ENCODE peak calls at places on chromosomes 5 and 9, in eight cellular contexts. One of them, this sample, is unnamed.

GRCh38 chr9:129422843-129423700 is 197.8 kb downstream of the C9orf50 start:
- DNase-seq in endothelial cell: no peak
- DNase-seq in progenitor cell of endocrine pancreas: no peak
- DNase-seq in heart right ventricle: no peak
- DNase-seq in GM12864: no peak
- DNase-seq in brain microvascular endothelial cell: no peak
- DNase-seq in RWPE2: no peak
- DNase-seq in Calu3: no peak
- DNase-seq in this sample: no peak

GRCh38 chr9:110996436-110997224 is 41.6 kb downstream of the LPAR1 start:
- DNase-seq in progenitor cell of endocrine pancreas: no peak
- DNase-seq in RWPE2: no peak
- DNase-seq in GM12864: no peak
- DNase-seq in heart right ventricle: no peak
- DNase-seq in Calu3: no peak
- DNase-seq in endothelial cell: no peak
- DNase-seq in brain microvascular endothelial cell: no peak
- DNase-seq in this sample: no peak

GRCh38 chr5:139908749-139909148 is 113.1 kb downstream of the PSD2 start:
- DNase-seq in progenitor cell of endocrine pancreas: no peak
- DNase-seq in GM12864: no peak
- DNase-seq in heart right ventricle: no peak
- DNase-seq in Calu3: peak
- DNase-seq in endothelial cell: no peak
- DNase-seq in brain microvascular endothelial cell: no peak
- DNase-seq in RWPE2: no peak
- DNase-seq in this sample: no peak

GRCh38 chr5:74560245-74560644 is 80.3 kb downstream of the ENC1 start:
- DNase-seq in heart right ventricle: no peak
- DNase-seq in brain microvascular endothelial cell: no peak
- DNase-seq in GM12864: no peak
- DNase-seq in endothelial cell: no peak
- DNase-seq in progenitor cell of endocrine pancreas: no peak
- DNase-seq in RWPE2: no peak
- DNase-seq in Calu3: no peak
- DNase-seq in this sample: no peak

GRCh38 chr9:86488794-86489193 is 134.6 kb upstream of the TUT7 start:
- DNase-seq in progenitor cell of endocrine pancreas: no peak
- DNase-seq in endothelial cell: no peak
- DNase-seq in brain microvascular endothelial cell: no peak
- DNase-seq in RWPE2: no peak
- DNase-seq in GM12864: no peak
- DNase-seq in Calu3: no peak
- DNase-seq in heart right ventricle: no peak
- DNase-seq in this sample: no peak

GRCh38 chr5:151911011-151911410 is 13.6 kb downstream of the GLRA1 start:
- DNase-seq in GM12864: no peak
- DNase-seq in endothelial cell: no peak
- DNase-seq in RWPE2: no peak
- DNase-seq in Calu3: no peak
- DNase-seq in heart right ventricle: no peak
- DNase-seq in brain microvascular endothelial cell: no peak
- DNase-seq in progenitor cell of endocrine pancreas: no peak
- DNase-seq in this sample: no peak

GRCh38 chr5:132024789-132025402 is 13.4 kb upstream of the ACSL6 start:
- DNase-seq in progenitor cell of endocrine pancreas: no peak
- DNase-seq in heart right ventricle: no peak
- DNase-seq in Calu3: no peak
- DNase-seq in GM12864: no peak
- DNase-seq in endothelial cell: no peak
- DNase-seq in brain microvascular endothelial cell: no peak
- DNase-seq in RWPE2: no peak
- DNase-seq in this sample: no peak

GRCh38 chr9:136899196-136899595 is 12.9 kb downstream of the TRAF2 start:
- DNase-seq in heart right ventricle: no peak
- DNase-seq in RWPE2: no peak
- DNase-seq in progenitor cell of endocrine pancreas: no peak
- DNase-seq in GM12864: peak
- DNase-seq in brain microvascular endothelial cell: no peak
- DNase-seq in endothelial cell: no peak
- DNase-seq in Calu3: no peak
- DNase-seq in this sample: no peak

GRCh38 chr5:144156767-144157171 is 13.7 kb downstream of the YIPF5 start:
- DNase-seq in brain microvascular endothelial cell: no peak
- DNase-seq in endothelial cell: no peak
- DNase-seq in heart right ventricle: no peak
- DNase-seq in Calu3: no peak
- DNase-seq in progenitor cell of endocrine pancreas: no peak
- DNase-seq in GM12864: no peak
- DNase-seq in RWPE2: no peak
- DNase-seq in this sample: no peak

GRCh38 chr9:17204611-17205165 is 69.8 kb downstream of the CNTLN start:
- DNase-seq in Calu3: no peak
- DNase-seq in GM12864: no peak
- DNase-seq in endothelial cell: no peak
- DNase-seq in brain microvascular endothelial cell: no peak
- DNase-seq in progenitor cell of endocrine pancreas: no peak
- DNase-seq in heart right ventricle: no peak
- DNase-seq in RWPE2: no peak
- DNase-seq in this sample: no peak

GRCh38 chr9:94802795-94803194 is 76.3 kb downstream of the AOPEP start:
- DNase-seq in progenitor cell of endocrine pancreas: no peak
- DNase-seq in GM12864: no peak
- DNase-seq in brain microvascular endothelial cell: peak
- DNase-seq in Calu3: no peak
- DNase-seq in endothelial cell: no peak
- DNase-seq in heart right ventricle: no peak
- DNase-seq in RWPE2: no peak
- DNase-seq in this sample: no peak

GRCh38 chr5:54936201-54936600 is 49.2 kb downstream of the ESM1 start:
- DNase-seq in heart right ventricle: no peak
- DNase-seq in endothelial cell: no peak
- DNase-seq in progenitor cell of endocrine pancreas: no peak
- DNase-seq in RWPE2: no peak
- DNase-seq in Calu3: no peak
- DNase-seq in brain microvascular endothelial cell: no peak
- DNase-seq in GM12864: no peak
- DNase-seq in this sample: no peak

GRCh38 chr5:36392818-36393217 is 91.1 kb upstream of the RANBP3L start:
- DNase-seq in RWPE2: no peak
- DNase-seq in Calu3: no peak
- DNase-seq in progenitor cell of endocrine pancreas: no peak
- DNase-seq in GM12864: no peak
- DNase-seq in brain microvascular endothelial cell: no peak
- DNase-seq in endothelial cell: no peak
- DNase-seq in heart right ventricle: no peak
- DNase-seq in this sample: no peak

GRCh38 chr5:143166080-143166479 is 237.4 kb downstream of the NR3C1 start:
- DNase-seq in heart right ventricle: no peak
- DNase-seq in endothelial cell: no peak
- DNase-seq in progenitor cell of endocrine pancreas: no peak
- DNase-seq in Calu3: no peak
- DNase-seq in GM12864: no peak
- DNase-seq in RWPE2: no peak
- DNase-seq in brain microvascular endothelial cell: no peak
- DNase-seq in this sample: no peak

GRCh38 chr5:91306497-91306896 is 76.6 kb downstream of the ARRDC3 start:
- DNase-seq in heart right ventricle: no peak
- DNase-seq in GM12864: no peak
- DNase-seq in endothelial cell: no peak
- DNase-seq in RWPE2: no peak
- DNase-seq in brain microvascular endothelial cell: no peak
- DNase-seq in Calu3: no peak
- DNase-seq in progenitor cell of endocrine pancreas: no peak
- DNase-seq in this sample: no peak

GRCh38 chr5:33685873-33686550 is 205.8 kb downstream of the ADAMTS12 start:
- DNase-seq in endothelial cell: no peak
- DNase-seq in Calu3: no peak
- DNase-seq in heart right ventricle: no peak
- DNase-seq in brain microvascular endothelial cell: no peak
- DNase-seq in RWPE2: no peak
- DNase-seq in progenitor cell of endocrine pancreas: no peak
- DNase-seq in GM12864: no peak
- DNase-seq in this sample: no peak

GRCh38 chr9:124128568-124128967 is 117.0 kb downstream of the LHX2 start:
- DNase-seq in endothelial cell: no peak
- DNase-seq in Calu3: no peak
- DNase-seq in heart right ventricle: no peak
- DNase-seq in GM12864: no peak
- DNase-seq in brain microvascular endothelial cell: no peak
- DNase-seq in RWPE2: no peak
- DNase-seq in progenitor cell of endocrine pancreas: no peak
- DNase-seq in this sample: no peak

GRCh38 chr5:35835796-35836742 is 20.6 kb upstream of the IL7R start:
- DNase-seq in endothelial cell: no peak
- DNase-seq in brain microvascular endothelial cell: no peak
- DNase-seq in progenitor cell of endocrine pancreas: no peak
- DNase-seq in RWPE2: no peak
- DNase-seq in heart right ventricle: no peak
- DNase-seq in GM12864: no peak
- DNase-seq in Calu3: no peak
- DNase-seq in this sample: no peak

GRCh38 chr5:75601996-75602395 is 9.3 kb upstream of the ANKDD1B start:
- DNase-seq in brain microvascular endothelial cell: peak
- DNase-seq in heart right ventricle: no peak
- DNase-seq in RWPE2: no peak
- DNase-seq in progenitor cell of endocrine pancreas: no peak
- DNase-seq in GM12864: no peak
- DNase-seq in Calu3: peak
- DNase-seq in endothelial cell: no peak
- DNase-seq in this sample: no peak

GRCh38 chr5:79875230-79875629 is 115.8 kb downstream of the MTX3 start:
- DNase-seq in heart right ventricle: peak
- DNase-seq in RWPE2: no peak
- DNase-seq in brain microvascular endothelial cell: no peak
- DNase-seq in progenitor cell of endocrine pancreas: no peak
- DNase-seq in endothelial cell: no peak
- DNase-seq in Calu3: no peak
- DNase-seq in GM12864: no peak
- DNase-seq in this sample: no peak

GRCh38 chr5:79873216-79873615 is 117.8 kb downstream of the MTX3 start:
- DNase-seq in RWPE2: no peak
- DNase-seq in GM12864: no peak
- DNase-seq in brain microvascular endothelial cell: no peak
- DNase-seq in progenitor cell of endocrine pancreas: no peak
- DNase-seq in Calu3: no peak
- DNase-seq in endothelial cell: no peak
- DNase-seq in heart right ventricle: no peak
- DNase-seq in this sample: no peak

GRCh38 chr5:79878721-79879336 is 112.2 kb downstream of the MTX3 start:
- DNase-seq in RWPE2: no peak
- DNase-seq in progenitor cell of endocrine pancreas: no peak
- DNase-seq in Calu3: peak
- DNase-seq in heart right ventricle: no peak
- DNase-seq in brain microvascular endothelial cell: no peak
- DNase-seq in endothelial cell: peak
- DNase-seq in GM12864: no peak
- DNase-seq in this sample: no peak

GRCh38 chr5:79878131-79878630 is 112.9 kb downstream of the MTX3 start:
- DNase-seq in GM12864: no peak
- DNase-seq in progenitor cell of endocrine pancreas: no peak
- DNase-seq in Calu3: no peak
- DNase-seq in RWPE2: no peak
- DNase-seq in heart right ventricle: no peak
- DNase-seq in endothelial cell: no peak
- DNase-seq in brain microvascular endothelial cell: no peak
- DNase-seq in this sample: no peak

GRCh38 chr5:79876510-79876909 is 114.6 kb downstream of the MTX3 start:
- DNase-seq in Calu3: no peak
- DNase-seq in RWPE2: no peak
- DNase-seq in heart right ventricle: no peak
- DNase-seq in progenitor cell of endocrine pancreas: no peak
- DNase-seq in GM12864: no peak
- DNase-seq in endothelial cell: no peak
- DNase-seq in brain microvascular endothelial cell: no peak
- DNase-seq in this sample: no peak
- TF ChIP-seq CTCF in Calu3: no peak
- TF ChIP-seq CTCF in RWPE2: no peak
- TF ChIP-seq CTCF in heart right ventricle: no peak
- TF ChIP-seq CTCF in progenitor cell of endocrine pancreas: no peak
- TF ChIP-seq CTCF in GM12864: no peak
- TF ChIP-seq CTCF in endothelial cell: no peak
- TF ChIP-seq CTCF in brain microvascular endothelial cell: no peak
- TF ChIP-seq CTCF in this sample: no peak

GRCh38 chr9:108864446-108864845 is 2.4 kb downstream of the ACTL7A start:
- DNase-seq in GM12864: no peak
- DNase-seq in progenitor cell of endocrine pancreas: no peak
- DNase-seq in endothelial cell: no peak
- DNase-seq in brain microvascular endothelial cell: no peak
- DNase-seq in Calu3: no peak
- DNase-seq in RWPE2: no peak
- DNase-seq in heart right ventricle: no peak
- DNase-seq in this sample: no peak
- TF ChIP-seq CTCF in GM12864: peak
- TF ChIP-seq CTCF in progenitor cell of endocrine pancreas: no peak
- TF ChIP-seq CTCF in endothelial cell: no peak
- TF ChIP-seq CTCF in brain microvascular endothelial cell: peak
- TF ChIP-seq CTCF in Calu3: no peak
- TF ChIP-seq CTCF in RWPE2: no peak
- TF ChIP-seq CTCF in heart right ventricle: no peak
- TF ChIP-seq CTCF in this sample: no peak

GRCh38 chr9:72843525-72844439 is 109.1 kb downstream of the ALDH1A1 start:
- DNase-seq in RWPE2: no peak
- DNase-seq in brain microvascular endothelial cell: no peak
- DNase-seq in Calu3: peak
- DNase-seq in GM12864: no peak
- DNase-seq in heart right ventricle: no peak
- DNase-seq in endothelial cell: no peak
- DNase-seq in progenitor cell of endocrine pancreas: no peak
- DNase-seq in this sample: no peak
- TF ChIP-seq CTCF in RWPE2: no peak
- TF ChIP-seq CTCF in brain microvascular endothelial cell: peak
- TF ChIP-seq CTCF in Calu3: no peak
- TF ChIP-seq CTCF in GM12864: no peak
- TF ChIP-seq CTCF in heart right ventricle: no peak
- TF ChIP-seq CTCF in endothelial cell: no peak
- TF ChIP-seq CTCF in progenitor cell of endocrine pancreas: peak
- TF ChIP-seq CTCF in this sample: no peak

GRCh38 chr9:98522487-98522886 is 186.2 kb downstream of the GABBR2 start:
- DNase-seq in Calu3: no peak
- DNase-seq in brain microvascular endothelial cell: no peak
- DNase-seq in heart right ventricle: no peak
- DNase-seq in GM12864: no peak
- DNase-seq in progenitor cell of endocrine pancreas: no peak
- DNase-seq in endothelial cell: no peak
- DNase-seq in RWPE2: no peak
- DNase-seq in this sample: no peak

GRCh38 chr9:98519641-98520040 is 189.1 kb downstream of the GABBR2 start:
- DNase-seq in brain microvascular endothelial cell: no peak
- DNase-seq in progenitor cell of endocrine pancreas: no peak
- DNase-seq in RWPE2: no peak
- DNase-seq in Calu3: no peak
- DNase-seq in endothelial cell: no peak
- DNase-seq in heart right ventricle: no peak
- DNase-seq in GM12864: no peak
- DNase-seq in this sample: no peak

GRCh38 chr9:98520221-98520920 is 188.4 kb downstream of the GABBR2 start:
- DNase-seq in endothelial cell: no peak
- DNase-seq in Calu3: no peak
- DNase-seq in progenitor cell of endocrine pancreas: no peak
- DNase-seq in heart right ventricle: no peak
- DNase-seq in brain microvascular endothelial cell: no peak
- DNase-seq in GM12864: no peak
- DNase-seq in RWPE2: no peak
- DNase-seq in this sample: no peak

GRCh38 chr9:98521141-98521540 is 187.6 kb downstream of the GABBR2 start:
- DNase-seq in Calu3: no peak
- DNase-seq in endothelial cell: no peak
- DNase-seq in progenitor cell of endocrine pancreas: no peak
- DNase-seq in GM12864: no peak
- DNase-seq in RWPE2: no peak
- DNase-seq in brain microvascular endothelial cell: peak
- DNase-seq in heart right ventricle: no peak
- DNase-seq in this sample: no peak

GRCh38 chr9:98523231-98523901 is 185.4 kb downstream of the GABBR2 start:
- DNase-seq in Calu3: peak
- DNase-seq in heart right ventricle: no peak
- DNase-seq in endothelial cell: no peak
- DNase-seq in brain microvascular endothelial cell: peak
- DNase-seq in progenitor cell of endocrine pancreas: no peak
- DNase-seq in GM12864: no peak
- DNase-seq in RWPE2: no peak
- DNase-seq in this sample: no peak
- TF ChIP-seq CTCF in Calu3: no peak
- TF ChIP-seq CTCF in heart right ventricle: no peak
- TF ChIP-seq CTCF in endothelial cell: no peak
- TF ChIP-seq CTCF in brain microvascular endothelial cell: peak
- TF ChIP-seq CTCF in progenitor cell of endocrine pancreas: peak
- TF ChIP-seq CTCF in GM12864: no peak
- TF ChIP-seq CTCF in RWPE2: peak
- TF ChIP-seq CTCF in this sample: no peak